ENCODE peak calls at places on chromosome 21, in four cellular contexts. D, Y, S and N are unnamed samples.
A peak's percentile ranks its signal among the peaks of the same experiment; 100 is the strongest.

GRCh38 chr21:31710586-31710985 is 21.3 kb downstream of the SCAF4 start:
- DNase-seq in S (no peak), D (no peak), Y (no peak), N (no peak)

GRCh38 chr21:44304846-44305245 is 5.0 kb downstream of the PFKL start:
- DNase-seq in S (peak; percentile 38), Y (no peak), D (no peak), N (peak; percentile 39)

GRCh38 chr21:30194701-30195299 is 21.1 kb downstream of the CLDN8 start:
- DNase-seq in Y (no peak), S (peak; percentile 10), D (no peak), N (peak; percentile 83)

GRCh38 chr21:29506947-29507346 is 208.2 kb downstream of the BACH1 start:
- DNase-seq in D (no peak), Y (no peak), S (no peak), N (no peak)

GRCh38 chr21:38809170-38809878 is 3.6 kb downstream of the ETS2 start:
- DNase-seq in S (no peak), Y (peak; percentile 37), D (no peak), N (no peak)

GRCh38 chr21:27545754-27546349 is 579.0 kb upstream of the ADAMTS5 start:
- DNase-seq in D (no peak), S (no peak), Y (no peak), N (no peak)

GRCh38 chr21:23887709-23888303 is 1719.5 kb downstream of the MRPL39 start:
- DNase-seq in D (no peak), S (no peak), Y (no peak), N (no peak)

GRCh38 chr21:38440746-38441145 is 57.5 kb downstream of the ERG start:
- DNase-seq in S (peak; percentile 18), Y (no peak), D (no peak), N (peak; percentile 71)

GRCh38 chr21:43613755-43614638 is 45.3 kb downstream of the HSF2BP start:
- DNase-seq in Y (no peak), S (no peak), D (peak; percentile 45), N (no peak)

GRCh38 chr21:39087238-39087975 is 95.8 kb downstream of the PSMG1 start:
- DNase-seq in Y (no peak), S (no peak), D (no peak), N (no peak)

GRCh38 chr21:29586696-29587095 is 288.0 kb downstream of the BACH1 start:
- DNase-seq in D (no peak), Y (no peak), S (no peak), N (no peak)

DNA sequence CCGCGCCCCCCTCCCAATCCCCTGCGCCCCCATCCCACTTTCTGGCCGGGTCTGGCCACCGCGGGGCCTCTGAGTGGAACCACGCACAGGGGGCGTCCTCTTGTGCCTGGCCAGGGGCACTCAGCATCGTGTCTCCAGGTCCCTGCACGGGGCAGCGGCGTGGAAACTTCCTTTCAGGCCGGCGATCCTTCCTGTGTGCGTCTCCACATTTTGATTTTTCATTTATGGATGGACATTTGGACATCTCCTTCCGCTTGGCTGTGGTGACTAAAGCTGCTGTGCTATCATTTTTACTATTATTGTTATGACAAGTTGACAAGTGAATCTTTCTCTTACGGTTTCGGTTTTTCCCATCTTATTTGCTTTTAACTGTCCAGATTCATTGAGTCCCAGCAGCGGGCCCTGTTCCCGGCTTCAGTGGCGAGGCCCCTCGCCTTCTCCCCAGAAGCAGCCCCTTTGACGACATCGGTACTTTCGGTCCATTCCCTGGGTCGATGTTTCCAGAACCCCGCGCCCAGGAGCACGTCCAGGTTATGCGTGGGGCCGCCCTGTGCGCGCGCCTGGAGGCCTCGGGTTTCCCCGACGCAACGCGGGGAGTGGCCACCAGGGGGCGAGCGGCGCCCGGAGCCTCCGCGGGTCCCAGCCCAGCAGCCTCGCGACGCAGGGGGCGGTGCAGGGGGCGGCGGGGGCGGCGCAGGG is 12.4 kb upstream of the SLC19A1 start:
- DNase-seq in S (peak; percentile 38), D (peak; percentile 23), Y (peak; percentile 94), N (peak; percentile 47)
- H3K9ac ChIP-seq in S (peak overlapping the region; percentile 48), D (peak overlapping the region; percentile 72), Y (no peak overlapping the region), N (peak overlapping the region; percentile 76)

GRCh38 chr21:42112223-42112622 is 41.1 kb downstream of the UMODL1 start:
- DNase-seq in D (no peak), S (no peak), Y (no peak), N (no peak)
- TF ChIP-seq SUZ12 in D (no peak), S (no peak), Y (no peak), N (no peak)

DNA sequence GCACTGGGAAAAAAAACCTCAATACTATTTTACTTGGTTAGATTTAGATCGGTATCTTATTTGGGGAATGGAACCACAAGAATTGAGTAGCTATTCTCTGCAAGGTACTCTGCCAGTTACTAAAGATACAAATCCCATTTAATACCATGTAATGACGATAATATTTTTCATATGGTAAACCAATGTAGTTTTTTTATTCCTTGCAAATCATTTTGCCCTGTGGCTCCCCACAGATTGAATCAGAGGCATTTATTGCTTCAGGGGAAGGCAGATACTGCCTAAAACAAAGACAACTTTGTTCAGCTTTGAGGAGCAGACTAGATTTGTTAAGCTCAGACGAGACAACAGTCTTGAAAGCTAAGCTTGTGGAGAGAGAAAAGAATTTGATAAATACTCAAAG is 226.7 kb upstream of the RUNX1 start:
- DNase-seq in S (no peak), D (no peak), Y (no peak), N (no peak)
- H3K9ac ChIP-seq in S (no peak overlapping the region), D (no peak overlapping the region), Y (no peak overlapping the region), N (no peak overlapping the region)

GRCh38 chr21:33064623-33064996 is 5.3 kb upstream of the OLIG1 start:
- DNase-seq in S (no peak), D (no peak), Y (no peak), N (no peak)

GRCh38 chr21:33067045-33067444 is 2.9 kb upstream of the OLIG1 start:
- DNase-seq in Y (no peak), D (no peak), S (no peak), N (no peak)

GRCh38 chr21:33063365-33063883 is 6.5 kb upstream of the OLIG1 start:
- DNase-seq in Y (no peak), D (no peak), S (no peak), N (no peak)

GRCh38 chr21:33061233-33061632 is 8.7 kb upstream of the OLIG1 start:
- DNase-seq in Y (no peak), D (no peak), S (no peak), N (no peak)

DNA sequence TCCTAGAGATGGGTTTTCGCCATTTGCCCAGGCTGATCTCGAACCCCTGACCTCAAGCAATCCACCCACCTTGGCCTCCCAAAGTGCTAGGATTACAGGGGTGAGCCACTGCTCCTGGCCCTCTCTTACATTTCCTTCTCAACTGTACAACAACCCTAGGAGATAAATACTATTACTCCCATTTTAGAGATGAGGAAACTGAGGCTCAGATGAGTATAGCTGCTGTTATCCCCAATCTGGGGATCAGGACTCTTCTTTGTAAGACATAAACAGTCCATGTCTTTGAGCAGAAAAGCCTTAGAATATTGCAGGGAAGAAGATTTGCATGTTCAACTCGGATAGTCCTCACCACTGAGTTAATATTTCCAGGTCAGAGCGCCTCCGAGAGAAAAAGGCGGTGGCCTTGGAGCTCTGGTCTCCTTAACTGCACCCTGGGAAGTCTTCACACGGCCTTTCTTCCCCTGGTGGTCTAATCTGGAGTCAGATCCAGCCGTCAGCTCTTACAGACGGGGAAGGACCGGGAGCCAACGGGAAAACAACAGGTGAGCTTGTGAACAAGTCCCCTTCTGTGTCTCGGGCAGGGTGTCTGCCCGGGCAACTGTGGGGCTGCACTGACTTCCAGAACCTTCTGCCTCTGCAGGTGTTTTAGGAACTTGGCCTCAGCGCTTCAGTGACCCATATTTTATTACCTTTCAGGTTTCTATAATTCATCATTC is 5.9 kb upstream of the OLIG1 start:
- DNase-seq in S (no peak), Y (peak; percentile 56), D (no peak), N (no peak)
- TF ChIP-seq SUZ12 in S (no peak), Y (peak; percentile 59), D (no peak), N (no peak)

DNA sequence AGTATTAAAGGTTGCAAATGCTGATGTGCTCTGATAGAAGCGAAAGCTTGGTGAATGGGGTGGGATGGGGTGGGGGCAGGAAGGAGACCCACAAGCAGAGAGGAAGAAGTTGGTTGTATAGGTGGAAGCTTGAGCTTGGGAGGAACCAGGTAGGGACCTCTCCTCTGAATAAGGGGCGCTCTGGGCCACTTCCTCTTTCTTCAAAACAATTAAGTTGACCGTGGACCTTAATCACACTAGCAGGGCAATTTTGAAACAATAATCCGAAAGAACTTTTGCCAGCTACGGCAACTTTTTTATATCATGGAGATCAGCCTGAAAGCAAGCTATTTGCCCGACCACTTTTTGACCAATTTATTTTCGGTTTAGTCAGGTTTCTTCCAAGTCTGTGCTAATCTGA is 1.9 kb upstream of the DYRK1A start:
- DNase-seq in S (no peak), D (no peak), Y (no peak), N (no peak)
- H3K9ac ChIP-seq in S (peak overlapping the region; percentile 94), D (peak overlapping the region; percentile 8), Y (peak overlapping the region; percentile 97), N (no peak overlapping the region)

DNA sequence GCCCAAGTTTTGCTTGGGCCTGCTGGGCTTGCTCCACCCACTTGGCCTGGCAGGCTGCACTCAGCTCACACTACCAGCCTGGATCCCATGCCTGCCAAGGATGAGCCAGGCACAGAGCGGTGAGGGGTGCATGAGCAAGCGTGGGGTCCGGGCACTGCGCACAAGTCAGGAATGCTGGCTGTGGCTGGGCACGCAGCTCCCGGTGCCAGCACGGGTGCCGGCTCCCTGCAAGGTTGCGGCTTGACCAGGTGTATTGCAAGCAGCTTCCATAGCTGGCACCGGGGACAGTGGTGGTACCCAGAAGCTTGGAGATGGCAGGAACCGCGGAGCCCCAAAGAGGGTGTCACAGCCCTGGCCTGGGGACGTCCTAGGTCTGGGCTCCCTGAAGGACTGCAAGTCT is 224.4 kb upstream of the NRIP1 start:
- DNase-seq in D (no peak), S (no peak), Y (no peak), N (no peak)
- TF ChIP-seq SUZ12 in D (no peak), S (no peak), Y (no peak), N (no peak)

DNA sequence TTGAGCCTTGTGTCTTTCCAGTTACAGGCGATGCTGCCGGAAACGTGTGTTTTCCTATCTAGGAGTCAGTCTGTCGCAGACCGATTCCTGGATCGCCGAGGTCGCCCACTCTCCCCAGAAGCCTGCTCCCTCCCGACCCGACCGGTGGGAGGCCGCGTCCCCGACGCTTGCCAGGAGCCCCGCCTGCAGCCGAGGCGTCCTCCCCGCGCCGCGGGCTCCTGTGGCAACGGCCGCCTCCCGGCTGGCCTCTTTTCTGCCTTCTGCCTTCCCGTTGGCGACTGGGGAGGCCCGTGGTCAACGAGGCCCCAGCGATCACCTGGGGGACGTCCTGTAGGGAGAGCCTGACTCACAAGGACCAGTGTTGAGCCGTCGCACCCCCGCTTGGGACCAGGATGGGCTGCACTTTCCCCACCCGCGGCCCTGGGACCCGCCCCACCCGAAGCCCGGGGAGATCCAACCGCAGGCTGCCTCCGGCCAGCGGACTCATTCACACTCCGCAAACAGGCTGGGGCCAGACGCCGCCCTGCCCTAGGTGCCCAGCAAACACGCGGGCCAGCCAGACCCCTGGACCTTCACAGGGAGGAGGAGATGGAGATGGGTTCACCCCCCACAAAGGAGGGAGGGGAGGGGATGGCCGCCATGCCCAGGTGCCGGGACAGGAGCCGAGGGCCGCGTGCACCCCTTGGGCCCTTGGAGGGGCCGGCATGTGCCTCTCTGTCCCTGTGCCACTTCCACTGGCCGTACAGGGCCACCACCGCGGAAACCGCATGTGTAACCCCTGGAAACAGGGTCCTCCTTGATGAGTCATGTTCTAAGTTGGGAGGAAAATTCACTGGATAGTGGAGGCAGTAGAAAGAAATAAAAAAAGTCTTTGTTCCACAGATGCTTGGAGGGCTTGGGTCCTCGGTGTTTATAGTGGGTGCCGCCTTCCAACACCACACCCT is 7.2 kb upstream of the COL6A1 start:
- DNase-seq in S (no peak), Y (peak; percentile 78), D (no peak), N (no peak)
- H3K9ac ChIP-seq in S (peak overlapping the region; percentile 33), Y (peak overlapping the region; percentile 20), D (peak overlapping the region; percentile 35), N (peak overlapping the region; percentile 92)